ENCODE peak calls at places on chromosomes 5 and 9, in eight cellular contexts. G is endothelial cell of umbilical vein, C is HCT116, H is uterus, J is esophagus squamous epithelium, M is gastrocnemius medialis, A is heart left ventricle, V is ovary. W is an unnamed sample.

GRCh38 chr9:88425538-88425950 is 37.3 kb downstream of the SPIN1 start:
- DNase-seq in G (no peak), C (no peak), H (peak), J (no peak), M (no peak), A (no peak), V (no peak), W (no peak)

GRCh38 chr5:9196403-9197224 is 349.3 kb downstream of the SEMA5A start:
- DNase-seq in G (no peak), C (no peak), H (no peak), J (no peak), M (no peak), A (no peak), V (no peak), W (peak)

GRCh38 chr5:140828402-140828737 is 610 bp downstream of the PCDHA6 start:
- DNase-seq in G (no peak), C (no peak), H (no peak), J (no peak), M (no peak), A (no peak), V (no peak), W (no peak)

GRCh38 chr5:58002318-58002717 is 457.6 kb downstream of the PLK2 start:
- DNase-seq in G (peak), C (no peak), H (no peak), J (no peak), M (no peak), A (no peak), V (no peak), W (no peak)

GRCh38 chr5:16411741-16412455 is 53.7 kb downstream of the ZNF622 start:
- DNase-seq in G (no peak), C (no peak), H (no peak), J (no peak), M (no peak), A (no peak), V (no peak), W (no peak)

GRCh38 chr5:125612356-125613149 is 810.7 kb upstream of the GRAMD2B start:
- DNase-seq in G (peak), C (no peak), H (no peak), J (no peak), M (peak), A (no peak), V (no peak), W (no peak)

GRCh38 chr9:89986190-89986589 is 381.4 kb downstream of the GADD45G start:
- DNase-seq in G (no peak), C (no peak), H (no peak), J (no peak), M (no peak), A (no peak), V (no peak), W (no peak)

GRCh38 chr5:87650284-87650683 is 237.6 kb upstream of the CCNH start:
- DNase-seq in G (no peak), C (no peak), H (no peak), J (no peak), M (no peak), A (no peak), V (no peak), W (no peak)

GRCh38 chr9:2367970-2368369 is 253.6 kb upstream of the VLDLR start:
- DNase-seq in G (no peak), C (no peak), H (no peak), J (no peak), M (no peak), A (no peak), V (no peak), W (no peak)

GRCh38 chr9:134316444-134317160 is 9.7 kb upstream of the RXRA start:
- DNase-seq in G (no peak), C (no peak), H (peak), J (no peak), M (no peak), A (peak), V (peak), W (no peak)

GRCh38 chr9:107044872-107045271 is 181.9 kb downstream of the ZNF462 start:
- DNase-seq in G (no peak), C (no peak), H (no peak), J (no peak), M (no peak), A (no peak), V (no peak), W (no peak)
- TF ChIP-seq POLR2A in G (no peak), C (no peak), H (no peak), J (no peak), M (no peak), A (no peak), V (no peak), W (no peak)

DNA sequence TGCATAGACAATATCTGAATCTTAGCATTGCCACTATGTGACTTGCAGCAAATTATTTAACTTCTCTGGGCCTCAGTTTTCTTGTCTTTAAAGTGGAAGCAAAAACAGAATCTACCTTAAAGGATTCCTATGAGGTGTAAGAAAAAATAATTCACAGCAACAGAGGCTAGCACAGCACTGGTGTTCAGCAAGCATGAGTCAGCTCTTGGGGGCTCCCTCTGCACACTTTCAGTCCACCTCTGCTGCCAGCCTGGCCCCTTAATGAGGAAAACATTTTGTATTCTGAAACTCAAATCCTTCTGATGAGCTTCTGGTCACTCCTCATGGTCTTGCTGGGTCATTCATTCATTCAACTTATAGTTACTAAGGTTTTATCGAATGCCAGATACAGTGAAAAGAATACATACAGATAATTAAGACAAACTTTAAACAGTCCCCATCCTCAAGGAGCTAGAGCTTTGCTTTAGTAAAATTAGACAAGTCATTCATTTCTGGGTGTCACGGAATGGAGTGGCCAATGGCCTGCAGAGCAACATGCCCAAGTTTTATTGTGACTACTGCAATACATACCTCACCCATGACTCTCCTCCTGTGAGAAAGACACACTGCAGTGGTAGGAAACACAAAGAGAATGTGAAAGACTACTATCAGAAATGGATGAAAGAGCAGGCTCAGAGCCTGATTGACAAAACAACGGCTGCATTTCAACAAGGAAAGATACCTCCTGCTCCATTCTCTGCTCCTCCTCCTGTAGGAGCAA is 26.8 kb upstream of the IQGAP2 start:
- DNase-seq in G (no peak), C (no peak), H (no peak), J (no peak), M (no peak), A (no peak), V (no peak), W (no peak)
- TF ChIP-seq POLR2A in G (no peak), C (no peak), H (no peak), J (no peak), M (no peak), A (no peak), V (no peak), W (no peak)

GRCh38 chr5:146213210-146213838 is 9.9 kb downstream of the RBM27 start:
- DNase-seq in G (peak), C (no peak), H (no peak), J (no peak), M (no peak), A (no peak), V (no peak), W (no peak)

GRCh38 chr5:146206257-146206656 is 2.9 kb downstream of the RBM27 start:
- DNase-seq in G (no peak), C (no peak), H (no peak), J (no peak), M (no peak), A (no peak), V (no peak), W (no peak)

GRCh38 chr5:146203872-146204192 is 427 bp downstream of the RBM27 start:
- DNase-seq in G (no peak), C (no peak), H (no peak), J (no peak), M (no peak), A (no peak), V (no peak), W (no peak)

GRCh38 chr5:146205499-146206202 is 2.2 kb downstream of the RBM27 start:
- DNase-seq in G (no peak), C (no peak), H (no peak), J (no peak), M (no peak), A (no peak), V (no peak), W (no peak)

DNA sequence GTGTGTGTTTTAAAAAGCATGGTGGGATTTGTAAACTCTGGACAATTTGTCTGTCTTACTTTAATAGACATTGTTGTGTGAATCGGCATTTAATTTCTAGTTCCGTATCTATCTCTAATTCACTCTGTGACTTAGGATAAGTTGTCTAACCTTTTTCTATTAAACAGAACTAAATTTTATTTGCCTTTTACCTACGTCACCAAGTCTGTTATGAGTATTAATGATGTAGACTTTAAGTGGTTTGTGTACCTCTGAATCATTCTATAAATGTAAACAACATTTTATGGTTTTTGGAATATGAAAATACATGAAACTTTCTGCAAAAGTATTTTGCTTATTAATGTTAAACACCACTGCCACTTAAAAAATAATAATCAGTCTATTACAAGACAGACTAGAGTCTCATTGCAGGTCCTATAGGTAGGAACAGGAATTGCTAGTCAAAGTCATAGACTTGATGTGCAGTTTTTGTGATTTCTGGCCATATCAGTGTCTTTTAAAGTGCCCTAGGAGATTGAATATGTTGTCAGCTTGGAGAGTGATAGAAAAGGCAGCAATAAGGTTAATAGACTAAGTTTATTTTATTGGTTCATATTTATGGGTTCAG is 5.6 kb downstream of the RBM27 start:
- DNase-seq in G (no peak), C (no peak), H (no peak), J (no peak), M (no peak), A (no peak), V (no peak), W (no peak)
- TF ChIP-seq POLR2A in G (no peak), C (no peak), H (no peak), J (no peak), M (no peak), A (no peak), V (no peak), W (no peak)

GRCh38 chr5:119420173-119420572 is 32.1 kb upstream of the HSD17B4 start:
- DNase-seq in G (no peak), C (no peak), H (no peak), J (no peak), M (no peak), A (no peak), V (no peak), W (no peak)

GRCh38 chr5:119412828-119413227 is 39.5 kb upstream of the HSD17B4 start:
- DNase-seq in G (no peak), C (no peak), H (no peak), J (no peak), M (no peak), A (no peak), V (no peak), W (no peak)

GRCh38 chr5:119418782-119419101 is 33.6 kb upstream of the HSD17B4 start:
- DNase-seq in G (no peak), C (no peak), H (no peak), J (no peak), M (no peak), A (no peak), V (no peak), W (no peak)

DNA sequence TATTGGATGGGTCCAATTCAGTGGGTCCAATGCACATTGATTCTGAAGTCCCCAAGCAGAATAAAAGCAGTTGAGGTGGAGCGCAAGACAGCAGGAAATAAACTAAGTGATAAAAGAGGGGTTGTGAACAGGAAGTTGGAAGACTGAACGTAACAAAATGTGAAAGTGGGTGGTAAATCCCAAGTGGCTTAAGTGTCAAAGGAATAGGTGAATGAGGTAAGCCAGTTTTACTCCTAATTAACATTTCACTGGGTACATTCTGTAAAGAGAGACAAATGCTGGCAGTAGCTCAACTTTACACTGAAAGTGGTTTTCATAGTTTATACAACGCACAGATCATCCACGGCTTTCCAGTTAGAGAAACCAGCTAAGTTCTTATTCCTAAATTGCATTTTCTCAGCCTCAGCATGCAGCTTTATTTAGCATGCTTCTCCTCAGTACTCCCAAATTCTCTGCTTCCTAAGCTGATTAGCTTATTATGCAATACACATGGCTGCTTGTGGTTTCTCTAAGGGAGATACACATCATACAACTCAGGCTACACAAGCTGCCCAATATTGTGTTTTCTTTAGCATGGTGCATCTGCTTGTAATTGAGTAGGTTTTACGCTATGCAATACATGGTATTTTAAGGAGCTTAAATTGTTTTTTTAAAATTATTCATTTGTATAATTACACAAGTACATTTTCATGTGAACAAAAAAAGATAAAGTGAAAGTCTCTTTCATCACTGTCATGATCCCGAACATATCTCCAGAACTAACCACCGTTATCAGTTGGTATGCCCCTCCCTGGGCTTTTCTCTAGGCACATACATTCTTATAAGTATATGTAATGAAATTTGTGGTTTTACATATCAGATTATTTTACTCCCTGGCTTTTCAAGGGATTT is 34.2 kb upstream of the HSD17B4 start:
- DNase-seq in G (no peak), C (no peak), H (no peak), J (no peak), M (no peak), A (no peak), V (no peak), W (no peak)
- TF ChIP-seq POLR2A in G (no peak), C (no peak), H (no peak), J (no peak), M (no peak), A (no peak), V (no peak), W (no peak)

GRCh38 chr9:136403538-136403914 is 3.6 kb upstream of the SNAPC4 start:
- DNase-seq in G (no peak), C (no peak), H (no peak), J (no peak), M (no peak), A (no peak), V (no peak), W (no peak)

GRCh38 chr9:136399176-136400037 is 563 bp downstream of the SNAPC4 start:
- DNase-seq in G (peak), C (no peak), H (no peak), J (no peak), M (no peak), A (no peak), V (no peak), W (peak)

GRCh38 chr9:136402067-136402466 is 2.1 kb upstream of the SNAPC4 start:
- DNase-seq in G (no peak), C (no peak), H (no peak), J (no peak), M (no peak), A (no peak), V (no peak), W (no peak)

GRCh38 chr9:136400038-136400834 is at the start of gene SNAPC4:
- DNase-seq in G (peak), C (peak), H (peak), J (peak), M (peak), A (peak), V (peak), W (peak)

GRCh38 chr9:136401173-136401922 is 1.4 kb upstream of the SNAPC4 start:
- DNase-seq in G (no peak), C (no peak), H (no peak), J (no peak), M (no peak), A (no peak), V (no peak), W (no peak)
- TF ChIP-seq POLR2A in G (no peak), C (no peak), H (no peak), J (no peak), M (no peak), A (no peak), V (no peak), W (no peak)

DNA sequence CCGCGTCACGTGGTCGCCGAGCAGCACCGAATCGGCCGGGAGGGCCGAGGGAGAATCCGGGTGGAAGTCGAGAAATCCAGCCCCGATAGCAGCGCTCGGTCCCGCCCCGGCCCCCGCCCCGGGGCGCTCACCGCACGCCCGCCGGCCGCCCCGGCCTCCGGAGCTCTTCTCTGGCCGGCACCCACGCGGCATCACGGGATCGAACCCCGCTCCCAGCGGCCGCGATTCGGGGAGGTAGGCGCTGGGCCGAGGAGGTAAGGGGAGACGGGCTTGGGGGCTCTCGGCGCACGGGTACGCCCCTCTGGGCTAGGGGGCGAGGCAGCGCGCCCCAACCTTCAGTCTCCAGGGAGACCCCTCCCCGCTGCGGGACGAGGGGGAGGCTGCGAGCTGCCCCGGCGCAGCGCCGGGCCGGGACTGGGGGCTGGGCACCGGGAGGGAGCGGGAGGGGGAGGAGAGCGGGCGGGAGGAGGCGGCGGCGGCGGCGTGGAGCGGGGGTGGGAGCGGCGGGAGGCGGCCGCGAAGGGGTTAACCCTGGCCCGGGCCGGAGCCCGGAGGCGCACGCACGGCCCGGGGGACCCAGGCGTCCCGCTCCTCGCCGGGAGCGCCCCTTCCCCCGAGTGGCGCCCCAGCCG is 22.0 kb upstream of the NDST1 start:
- DNase-seq in G (peak), C (no peak), H (peak), J (no peak), M (no peak), A (peak), V (peak), W (no peak)
- TF ChIP-seq POLR2A in G (no peak), C (no peak), H (no peak), J (no peak), M (peak), A (no peak), V (peak), W (peak)

GRCh38 chr9:109478665-109479380 is 19.3 kb downstream of the PTPN3 start:
- DNase-seq in G (no peak), C (no peak), H (no peak), J (no peak), M (no peak), A (no peak), V (no peak), W (no peak)
- TF ChIP-seq POLR2A in G (no peak), C (no peak), H (no peak), J (no peak), M (no peak), A (no peak), V (no peak), W (no peak)